ENCODE peak calls at places on chromosomes 3 and 15, in ten cellular contexts. X is NB4, P is astrocyte, C is right lobe of liver, W is body of pancreas, O is heart left ventricle, M is HepG2, N is left ventricle myocardium inferior, G is fibroblast of lung, R is breast epithelium. L is an unnamed sample.
A peak's percentile ranks its signal among the peaks of the same experiment; 100 is the strongest.

GRCh38 chr3:59803269-59803668 is 753.4 kb upstream of the CFAP20DC start:
- DNase-seq in C (no peak), O (no peak), M (no peak), W (no peak), G (no peak), N (no peak), P (no peak), X (no peak), R (no peak), L (no peak)

GRCh38 chr15:50137330-50137761 is 18.3 kb upstream of the ATP8B4 start:
- DNase-seq in O (no peak), X (no peak), P (peak; percentile 99), R (no peak), G (peak; percentile 99), C (no peak), M (no peak), N (no peak), W (no peak), L (no peak)

GRCh38 chr3:194104041-194104751 is 31.8 kb upstream of the HES1 start:
- DNase-seq in N (no peak), W (no peak), X (peak; percentile 86), R (no peak), P (no peak), G (no peak), O (no peak), C (no peak), M (no peak), L (no peak)

GRCh38 chr3:116614795-116615362 is 94.7 kb upstream of the TUSC7 start:
- DNase-seq in R (no peak), C (no peak), O (no peak), M (peak; percentile 5), P (peak; percentile 2), G (peak; percentile 5), X (peak; percentile 8), N (no peak), W (no peak), L (peak; percentile 2)

GRCh38 chr3:133037440-133037839 is 751 bp upstream of the TMEM108 start:
- DNase-seq in G (no peak), W (no peak), C (no peak), P (no peak), M (no peak), N (no peak), R (no peak), X (no peak), O (no peak), L (no peak)

GRCh38 chr3:130935761-130936160 is 41.9 kb downstream of the ATP2C1 start:
- DNase-seq in M (no peak), O (no peak), X (no peak), G (peak; percentile 83), W (no peak), C (no peak), N (no peak), P (peak; percentile 77), R (no peak), L (no peak)

GRCh38 chr3:196355668-196356067 is 17.5 kb upstream of the TM4SF19 start:
- DNase-seq in N (no peak), M (no peak), R (no peak), C (no peak), O (no peak), G (no peak), X (no peak), P (no peak), W (no peak), L (no peak)

GRCh38 chr15:42608110-42608531 is 32.7 kb downstream of the STARD9 start:
- DNase-seq in X (peak; percentile 96), N (no peak), M (no peak), W (peak; percentile 17), C (no peak), R (no peak), O (peak; percentile 25), G (peak; percentile 75), P (peak; percentile 69), L (no peak)

GRCh38 chr3:141231923-141232861 is 567 bp downstream of the PXYLP1 start:
- DNase-seq in N (peak; percentile 35), R (peak; percentile 24), P (no peak), W (peak; percentile 61), G (peak; percentile 5), O (peak; percentile 44), M (no peak), C (peak; percentile 63), X (peak; percentile 28), L (no peak)

GRCh38 chr15:51038258-51039042 is 56.3 kb downstream of the TNFAIP8L3 start:
- DNase-seq in G (no peak), R (no peak), M (peak; percentile 16), N (no peak), O (no peak), W (no peak), C (no peak), P (no peak), X (no peak), L (no peak)

GRCh38 chr3:53724566-53724965 is 121.7 kb downstream of the CHDH start:
- DNase-seq in R (no peak), X (no peak), W (no peak), N (no peak), M (no peak), O (no peak), C (no peak), P (no peak), G (no peak), L (no peak)

GRCh38 chr15:70742928-70743327 is 20.4 kb downstream of the UACA start:
- DNase-seq in N (no peak), W (no peak), M (no peak), X (no peak), P (peak; percentile 29), R (no peak), G (peak; percentile 41), O (no peak), C (no peak), L (no peak)
- H3K4me3 ChIP-seq in N (peak overlapping the region; percentile 62), W (no peak overlapping the region), M (no peak overlapping the region), X (no peak overlapping the region), P (no peak overlapping the region), R (no peak overlapping the region), G (no peak overlapping the region), O (no peak overlapping the region), C (no peak overlapping the region), L (no peak overlapping the region)

GRCh38 chr15:33701304-33701696 is 267.0 kb upstream of the CHRM5 start:
- DNase-seq in W (no peak), N (no peak), M (no peak), C (no peak), P (no peak), R (no peak), O (no peak), G (no peak), X (no peak), L (no peak)

GRCh38 chr15:33700695-33701303 is 267.5 kb upstream of the CHRM5 start:
- DNase-seq in O (peak; percentile 57), X (peak; percentile 74), M (peak; percentile 54), N (peak; percentile 45), P (peak; percentile 55), R (peak; percentile 46), C (peak; percentile 54), W (peak; percentile 67), G (peak; percentile 62), L (peak; percentile 73)

GRCh38 chr15:33698128-33698527 is 270.2 kb upstream of the CHRM5 start:
- DNase-seq in R (no peak), C (no peak), M (no peak), O (no peak), W (no peak), G (no peak), P (no peak), X (no peak), N (no peak), L (no peak)

GRCh38 chr15:33699145-33699544 is 269.2 kb upstream of the CHRM5 start:
- DNase-seq in P (no peak), R (no peak), M (no peak), X (no peak), W (no peak), N (no peak), G (no peak), O (no peak), C (no peak), L (no peak)

DNA sequence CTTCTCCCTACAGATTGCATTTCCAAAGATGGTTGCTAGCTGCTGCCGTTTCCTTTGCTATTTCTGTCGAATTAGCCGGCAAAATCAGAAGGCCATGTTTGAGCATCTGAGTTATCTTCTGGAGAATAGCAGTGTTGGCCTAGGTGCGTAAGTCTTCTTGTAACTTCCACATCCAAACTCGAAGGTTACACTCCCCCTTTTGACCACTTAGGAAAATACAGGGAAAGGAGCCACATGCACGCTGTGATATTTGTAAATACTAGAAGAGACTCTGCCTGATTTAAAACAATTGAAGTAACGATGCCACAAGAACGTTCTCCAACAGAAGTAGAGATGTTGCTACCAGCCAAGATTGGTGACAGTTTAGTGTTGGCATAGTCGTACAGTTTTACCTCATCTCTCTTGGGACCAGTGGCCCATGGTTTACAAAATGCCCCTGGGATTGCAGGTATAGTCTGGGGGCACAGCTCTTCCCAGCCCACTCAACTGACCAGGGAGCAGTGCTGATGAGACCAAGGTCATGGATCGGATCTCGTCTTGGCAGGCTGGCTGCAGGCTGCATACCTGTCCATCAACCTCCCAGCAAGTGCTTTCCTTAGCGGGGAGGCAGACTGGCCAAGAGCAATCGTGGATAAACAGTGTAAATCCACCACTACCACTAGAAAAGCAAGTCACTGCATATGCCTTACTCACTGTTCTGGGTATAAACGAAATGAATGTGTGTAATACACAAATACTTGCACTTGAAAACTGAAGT is 268.4 kb upstream of the CHRM5 start:
- DNase-seq in X (peak; percentile 11), C (no peak), N (no peak), P (no peak), G (no peak), O (no peak), R (no peak), M (peak; percentile 9), W (no peak), L (no peak)
- TF ChIP-seq CTCF in X (peak; percentile 8), C (peak; percentile 11), N (no peak), P (peak; percentile 22), G (peak; percentile 25), O (no peak), R (no peak), M (peak; percentile 10), W (no peak), L (no peak)

DNA sequence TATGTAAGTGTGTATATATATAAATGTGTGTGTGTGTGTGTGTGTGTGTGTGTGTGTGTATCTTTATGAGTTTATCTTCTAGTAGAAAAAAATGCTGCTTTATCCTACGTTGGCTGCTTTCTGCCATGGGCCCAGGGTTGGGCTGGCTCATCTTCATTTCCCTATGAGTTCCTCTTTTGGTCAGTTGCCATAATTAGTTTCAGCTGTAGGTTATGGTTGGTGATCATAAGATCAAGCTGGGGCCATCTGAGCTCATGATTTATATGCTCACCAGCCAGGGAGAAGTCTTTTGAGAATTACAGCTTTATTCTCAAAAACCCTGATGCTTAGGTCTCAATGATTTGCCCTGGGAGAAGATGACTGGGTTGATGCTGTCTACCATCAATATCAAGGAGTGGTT is 775.8 kb upstream of the ARPP21 start:
- DNase-seq in X (no peak), W (no peak), R (no peak), C (no peak), M (no peak), N (no peak), O (no peak), P (no peak), G (no peak), L (no peak)
- H3K4me3 ChIP-seq in X (no peak overlapping the region), W (no peak overlapping the region), R (no peak overlapping the region), C (no peak overlapping the region), M (no peak overlapping the region), N (no peak overlapping the region), O (no peak overlapping the region), P (no peak overlapping the region), G (no peak overlapping the region), L (no peak overlapping the region)

DNA sequence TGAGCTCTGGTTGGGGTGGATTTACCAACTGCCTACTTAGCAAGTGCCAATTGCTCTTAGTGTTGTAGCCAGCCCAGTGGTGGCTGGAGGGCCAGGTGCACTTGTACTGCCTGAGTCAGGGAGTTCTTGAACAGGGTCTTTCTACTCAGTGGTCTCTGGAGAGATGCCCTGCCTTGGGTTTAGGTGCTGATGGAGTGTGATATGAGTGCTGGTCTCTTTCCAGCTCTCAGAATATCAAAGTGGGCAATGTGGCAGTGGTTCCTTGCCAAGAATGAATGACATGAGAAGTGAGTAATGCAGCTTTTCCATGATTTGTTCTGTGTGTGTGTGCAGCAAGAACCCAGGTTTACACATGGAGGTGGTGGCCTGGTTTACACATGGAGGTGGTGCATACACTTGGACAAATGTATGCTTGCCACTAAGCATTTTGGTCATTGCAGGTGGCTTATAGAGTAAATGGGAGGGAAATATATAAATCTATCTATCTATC is 40.7 kb upstream of the ADAMTSL3 start:
- DNase-seq in O (no peak), X (no peak), P (no peak), R (no peak), M (no peak), G (no peak), W (no peak), C (no peak), N (no peak), L (no peak)
- TF ChIP-seq CTCF in O (no peak), X (no peak), P (no peak), R (no peak), M (no peak), G (no peak), W (no peak), C (no peak), N (no peak), L (no peak)

L was measured in HFF-Myc.